ENCODE peak calls at places on chromosomes 5 and 9, in ten cellular contexts. R, I, Z, K, P, S, F, M, H and B are unnamed samples.

GRCh38 chr5:97044057-97044456 is 98.4 kb downstream of the LIX1 start:
- DNase-seq in M (peak; percentile 33), H (no peak), I (peak; percentile 27), Z (peak; percentile 62), S (peak; percentile 35), K (no peak), P (peak; percentile 52), F (peak; percentile 10), R (peak; percentile 59), B (peak; percentile 52)

GRCh38 chr5:107672212-107673105 is 1.7 kb upstream of the EFNA5 start:
- DNase-seq in F (peak; percentile 72), H (peak; percentile 51), Z (peak; percentile 93), P (peak; percentile 76), I (peak; percentile 61), R (peak; percentile 97), M (peak; percentile 99), S (peak; percentile 98), K (peak; percentile 14), B (peak; percentile 99)

GRCh38 chr5:123181394-123181801 is 92.4 kb downstream of the PRDM6 start:
- DNase-seq in K (no peak), I (no peak), P (no peak), R (no peak), F (no peak), Z (no peak), H (no peak), M (no peak), S (no peak), B (no peak)

GRCh38 chr5:114261989-114262388 is 99.9 kb upstream of the KCNN2 start:
- DNase-seq in Z (no peak), S (no peak), F (no peak), H (no peak), R (no peak), P (no peak), I (no peak), M (no peak), K (no peak), B (no peak)

GRCh38 chr5:31427013-31427783 is 104.7 kb downstream of the DROSHA start:
- DNase-seq in I (no peak), R (peak; percentile 8), P (no peak), S (no peak), Z (no peak), K (no peak), F (no peak), M (peak; percentile 22), H (no peak), B (no peak)

GRCh38 chr5:93894471-93895354 is 153.3 kb upstream of the POU5F2 start:
- DNase-seq in I (no peak), Z (no peak), R (no peak), H (no peak), M (peak; percentile 30), S (no peak), K (no peak), P (no peak), F (no peak), B (peak; percentile 24)

GRCh38 chr5:38208782-38209378 is 49.5 kb upstream of the EGFLAM start:
- DNase-seq in K (no peak), I (no peak), P (peak; percentile 35), S (peak; percentile 37), M (peak; percentile 51), H (no peak), Z (no peak), R (peak; percentile 68), F (peak; percentile 22), B (peak; percentile 74)

GRCh38 chr5:137039939-137040515 is 459.1 kb downstream of the SPOCK1 start:
- DNase-seq in F (no peak), I (no peak), R (no peak), P (no peak), Z (no peak), S (no peak), K (no peak), M (no peak), H (no peak), B (no peak)

GRCh38 chr5:13478831-13479465 is 465.5 kb downstream of the DNAH5 start:
- DNase-seq in Z (no peak), S (peak; percentile 65), F (peak; percentile 8), I (peak; percentile 26), K (no peak), M (peak; percentile 13), H (no peak), P (peak; percentile 47), R (peak; percentile 73), B (peak; percentile 72)

GRCh38 chr9:69168709-69169217 is 5.3 kb upstream of the TJP2 start:
- DNase-seq in Z (no peak), F (no peak), H (no peak), M (peak; percentile 81), I (no peak), K (peak; percentile 38), S (peak; percentile 95), R (no peak), P (no peak), B (peak; percentile 99)

GRCh38 chr5:138604176-138604785 is 29.1 kb upstream of the HSPA9 start:
- DNase-seq in H (no peak), Z (no peak), F (no peak), S (no peak), K (no peak), I (no peak), R (no peak), M (no peak), P (no peak), B (no peak)

GRCh38 chr9:74577956-74578355 is 80.8 kb downstream of the RORB start:
- DNase-seq in M (no peak), H (no peak), I (no peak), P (no peak), F (no peak), Z (no peak), K (peak; percentile 27), R (peak; percentile 11), S (no peak), B (peak; percentile 17)
- TF ChIP-seq CTCF in M (peak; percentile 1), H (peak; percentile 32), I (no peak), P (no peak), F (peak; percentile 3), Z (no peak), K (peak; percentile 52), R (peak; percentile 61), S (peak; percentile 50), B (peak; percentile 47)

DNA sequence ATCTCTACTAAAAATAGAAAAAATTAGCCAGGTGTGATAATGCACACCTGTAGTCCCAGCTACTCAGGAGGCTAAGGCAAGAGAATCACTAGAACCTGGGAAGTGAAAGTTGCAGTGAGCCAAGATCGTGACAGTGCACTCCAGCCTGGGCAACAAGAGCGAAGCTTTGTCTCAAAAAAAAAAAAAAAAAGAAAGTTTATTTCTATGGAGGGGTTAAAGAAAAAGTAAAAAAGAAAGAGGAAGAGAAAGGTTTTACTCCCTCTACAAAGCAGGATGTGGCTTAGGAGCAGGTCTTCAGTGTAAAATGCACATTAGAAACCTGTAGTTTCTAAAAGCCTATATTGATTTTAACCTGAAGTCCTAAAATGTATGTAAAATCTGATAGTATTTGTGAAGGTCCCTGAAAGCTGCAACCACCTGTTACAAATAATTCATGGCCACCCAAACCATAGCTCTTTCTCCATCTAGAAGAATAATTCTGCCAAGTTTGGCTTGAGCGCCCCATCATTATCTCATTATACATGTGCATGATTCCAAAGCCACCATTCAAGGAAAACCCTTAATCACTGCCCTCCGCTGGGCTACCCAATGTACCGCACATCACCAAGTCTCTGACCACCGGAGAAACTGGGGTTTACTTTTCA is 3.4 kb downstream of the FNBP1 start:
- DNase-seq in Z (no peak), R (peak; percentile 38), M (no peak), H (no peak), F (no peak), P (no peak), I (no peak), K (peak; percentile 59), S (no peak), B (no peak)
- TF ChIP-seq CTCF in Z (no peak), R (peak; percentile 32), M (no peak), H (peak; percentile 4), F (no peak), P (no peak), I (no peak), K (no peak), S (no peak), B (no peak)

DNA sequence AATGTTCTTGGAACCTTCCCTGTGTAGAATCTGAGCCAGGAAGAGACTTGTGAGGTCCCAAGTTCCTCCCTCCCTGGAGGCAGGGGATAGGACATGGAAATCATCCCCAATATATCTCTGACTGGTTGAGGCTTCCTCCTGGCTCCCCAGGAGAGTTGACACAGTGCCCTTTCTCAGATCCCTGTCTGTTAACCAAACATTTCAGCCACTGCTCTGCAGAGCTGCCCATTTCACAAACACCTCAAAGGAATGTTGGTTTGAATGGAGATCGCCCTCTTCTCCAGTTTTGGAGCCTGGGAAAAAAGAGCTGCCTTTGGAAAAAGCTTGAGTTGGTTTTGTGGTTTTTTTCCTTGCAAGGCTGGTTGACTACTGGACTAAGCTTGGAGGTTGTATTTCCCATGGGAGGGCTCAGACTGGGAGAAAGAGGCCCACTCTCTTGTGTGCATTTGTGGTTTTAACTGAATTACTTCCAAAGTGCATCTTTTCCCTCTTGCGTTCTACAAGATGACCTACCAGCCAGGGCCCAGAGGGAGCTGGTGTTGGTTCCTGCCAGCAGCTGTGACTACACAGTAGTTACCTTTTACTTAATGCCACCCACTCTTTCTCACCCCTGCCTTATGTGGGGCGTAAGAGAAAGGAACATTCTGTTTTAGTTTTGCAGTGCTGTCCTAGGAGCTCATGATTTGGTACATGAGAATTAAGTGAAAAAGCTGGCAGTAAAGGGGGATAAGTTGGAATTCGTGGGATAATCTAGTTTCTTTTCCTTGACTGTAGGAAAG is 45.2 kb downstream of the RCL1 start:
- DNase-seq in Z (no peak), H (peak; percentile 96), K (no peak), S (no peak), F (no peak), P (no peak), R (no peak), M (peak; percentile 85), I (no peak), B (no peak)
- TF ChIP-seq CTCF in Z (no peak), H (no peak), K (no peak), S (no peak), F (no peak), P (no peak), R (no peak), M (no peak), I (no peak), B (no peak)

DNA sequence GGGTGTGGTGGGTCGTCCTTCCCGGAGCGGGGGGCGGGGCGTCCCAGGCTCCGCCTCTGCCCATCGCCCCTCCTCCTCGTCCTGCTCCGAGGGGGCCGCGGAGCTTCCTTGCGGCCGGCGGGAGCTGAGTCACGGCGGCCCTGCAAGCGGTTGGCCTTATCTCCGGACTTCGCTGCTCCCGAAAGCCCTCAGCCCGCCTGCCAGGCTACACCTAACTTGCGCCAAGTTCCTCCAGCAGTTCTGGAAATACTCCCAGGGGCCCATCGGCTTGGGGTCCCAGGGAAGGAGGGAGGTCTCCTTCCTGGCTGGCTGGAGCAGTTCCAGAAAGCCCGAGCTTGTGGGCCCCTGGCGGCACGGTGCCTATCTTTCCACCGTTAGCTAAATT is 54.2 kb upstream of the CDKN2AIPNL start:
- DNase-seq in H (peak; percentile 36), Z (peak; percentile 96), K (peak; percentile 64), M (peak; percentile 98), R (peak; percentile 88), I (peak; percentile 91), S (peak; percentile 86), P (peak; percentile 86), F (peak; percentile 87), B (peak; percentile 86)
- TF ChIP-seq CTCF in H (no peak), Z (no peak), K (no peak), M (no peak), R (peak; percentile 12), I (no peak), S (no peak), P (no peak), F (no peak), B (no peak)

DNA sequence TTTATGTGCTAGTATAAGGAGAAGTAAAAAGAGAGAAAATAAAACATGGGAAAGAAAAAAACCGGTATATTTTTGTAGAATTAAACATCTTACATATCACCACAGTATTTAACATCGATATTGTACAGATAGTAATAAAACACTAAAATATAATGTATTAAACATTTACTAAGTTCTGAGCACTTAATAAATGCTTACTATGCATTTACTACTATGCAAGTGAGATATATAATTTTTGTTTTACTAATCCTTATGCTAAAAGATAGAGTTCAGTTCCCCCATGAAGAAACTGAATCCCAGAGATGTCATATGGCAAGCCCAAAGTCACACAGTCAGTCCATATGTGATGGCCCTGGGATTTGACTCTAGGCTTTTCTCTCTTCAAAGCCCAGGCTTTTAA is 51.1 kb downstream of the SH3TC2 start:
- DNase-seq in Z (no peak), I (no peak), S (no peak), M (no peak), P (no peak), R (no peak), H (no peak), K (no peak), F (no peak), B (no peak)
- TF ChIP-seq CTCF in Z (no peak), I (no peak), S (no peak), M (no peak), P (no peak), R (no peak), H (no peak), K (no peak), F (no peak), B (no peak)